ENCODE peak calls at places on chromosomes 5 and 9, in seven cellular contexts. L is mucosa of gallbladder; X is HTR-8/SVneo; D is cardiac muscle cell; W is globus pallidus; V is NCI-H460; H is stimulated activated CD4-positive, alpha-beta T cell treated with anti-CD3 and anti-CD28 coated beads, Interleukin-12 subunit alpha, Interleukin-12 subunit beta, amount 100 ng/mL, for 4 hours. U is an unnamed sample.

GRCh38 chr9:93030642-93031628 is 27.6 kb upstream of the SUSD3 start:
- DNase-seq in L (no peak), X (no peak), D (no peak), W (no peak), V (no peak), H (no peak), U (no peak)

GRCh38 chr5:156920042-156920860 is 42.8 kb downstream of the TIMD4 start:
- DNase-seq in L (no peak), X (no peak), D (peak), W (no peak), V (no peak), H (peak), U (no peak)

GRCh38 chr9:7166074-7166473 is 408.3 kb downstream of the KDM4C start:
- DNase-seq in L (no peak), X (no peak), D (no peak), W (no peak), V (no peak), H (no peak), U (peak)

GRCh38 chr5:168093200-168093930 is 198.1 kb upstream of the WWC1 start:
- DNase-seq in L (no peak), X (no peak), D (no peak), W (no peak), V (no peak), H (no peak), U (no peak)

GRCh38 chr5:136802382-136802781 is 437.0 kb upstream of the TRPC7 start:
- DNase-seq in L (no peak), X (no peak), D (peak), W (peak), V (peak), H (no peak), U (peak)

GRCh38 chr5:173920024-173920753 is 32.0 kb downstream of the CPEB4 start:
- DNase-seq in L (no peak), X (no peak), D (peak), W (no peak), V (no peak), H (no peak), U (peak)

GRCh38 chr5:24591426-24591825 is 53.4 kb downstream of the CDH10 start:
- DNase-seq in L (no peak), X (no peak), D (no peak), W (no peak), V (no peak), H (no peak), U (no peak)

GRCh38 chr9:120353501-120353900 is 226.5 kb downstream of the CDK5RAP2 start:
- DNase-seq in L (no peak), X (no peak), D (peak), W (no peak), V (no peak), H (no peak), U (no peak)

GRCh38 chr5:111282798-111283197 is 58.6 kb downstream of the CAMK4 start:
- DNase-seq in L (no peak), X (no peak), D (no peak), W (no peak), V (no peak), H (no peak), U (no peak)

GRCh38 chr9:86644315-86645034 is 290.3 kb upstream of the TUT7 start:
- DNase-seq in L (no peak), X (no peak), D (no peak), W (no peak), V (no peak), H (no peak), U (no peak)

GRCh38 chr9:6907772-6908381 is 150.1 kb downstream of the KDM4C start:
- DNase-seq in L (no peak), X (no peak), D (peak), W (peak), V (peak), H (no peak), U (peak)

GRCh38 chr5:120252839-120253238 is 211.3 kb upstream of the PRR16 start:
- DNase-seq in L (no peak), X (no peak), D (no peak), W (no peak), V (peak), H (no peak), U (no peak)

GRCh38 chr9:35757527-35758275 is 3.6 kb upstream of the MSMP start:
- DNase-seq in L (no peak), X (peak), D (no peak), W (no peak), V (peak), H (no peak), U (peak)

GRCh38 chr9:133368249-133368881 is 7.5 kb downstream of the SURF4 start:
- DNase-seq in L (no peak), X (no peak), D (no peak), W (no peak), V (peak), H (no peak), U (no peak)

GRCh38 chr5:135033026-135033861 is 784 bp downstream of the PITX1 start:
- DNase-seq in L (no peak), X (no peak), D (peak), W (no peak), V (no peak), H (no peak), U (peak)

GRCh38 chr9:14780251-14780650 is 57.7 kb upstream of the CER1 start:
- DNase-seq in L (no peak), X (no peak), D (no peak), W (no peak), V (no peak), H (no peak), U (no peak)

GRCh38 chr5:179780343-179780742 is 13.4 kb upstream of the LTC4S start:
- DNase-seq in L (no peak), X (no peak), D (no peak), W (no peak), V (no peak), H (no peak), U (no peak)

GRCh38 chr5:84383816-84384603 is 670 bp downstream of the EDIL3 start:
- DNase-seq in L (no peak), X (no peak), D (peak), W (peak), V (no peak), H (no peak), U (no peak)

GRCh38 chr9:89422151-89422918 is 75.6 kb downstream of the SEMA4D start:
- DNase-seq in L (no peak), X (peak), D (no peak), W (no peak), V (no peak), H (peak), U (no peak)

GRCh38 chr9:112548836-112549235 is 62.2 kb downstream of the KIAA1958 start:
- DNase-seq in L (no peak), X (no peak), D (no peak), W (no peak), V (no peak), H (no peak), U (no peak)

GRCh38 chr9:134617246-134617645 is 24.4 kb upstream of the COL5A1 start:
- DNase-seq in L (no peak), X (no peak), D (no peak), W (no peak), V (no peak), H (no peak), U (no peak)

GRCh38 chr5:66554211-66554610 is 42.0 kb upstream of the MAST4 start:
- DNase-seq in L (no peak), X (peak), D (no peak), W (peak), V (no peak), H (no peak), U (peak)

GRCh38 chr9:90925581-90926257 is 124.1 kb downstream of the SYK start:
- DNase-seq in L (no peak), X (peak), D (no peak), W (no peak), V (no peak), H (no peak), U (no peak)

GRCh38 chr9:86175223-86175622 is 75.9 kb upstream of the GOLM1 start:
- DNase-seq in L (no peak), X (no peak), D (no peak), W (no peak), V (no peak), H (no peak), U (no peak)

GRCh38 chr5:149063901-149064478 is 1.1 kb upstream of the SH3TC2 start:
- DNase-seq in L (no peak), X (no peak), D (no peak), W (no peak), V (no peak), H (no peak), U (no peak)

GRCh38 chr9:114114364-114114763 is 15.3 kb upstream of the KIF12 start:
- DNase-seq in L (no peak), X (no peak), D (no peak), W (no peak), V (no peak), H (no peak), U (no peak)

GRCh38 chr5:83721878-83722779 is 1.5 kb upstream of the HAPLN1 start:
- DNase-seq in L (peak), X (peak), D (peak), W (peak), V (peak), H (no peak), U (no peak)

GRCh38 chr5:135934939-135935338 is 19.8 kb downstream of the LECT2 start:
- DNase-seq in L (no peak), X (no peak), D (peak), W (no peak), V (no peak), H (no peak), U (no peak)

GRCh38 chr9:15080401-15080800 is 170.2 kb upstream of the FREM1 start:
- DNase-seq in L (no peak), X (no peak), D (no peak), W (no peak), V (no peak), H (no peak), U (no peak)

GRCh38 chr9:120933310-120934044 is 6.9 kb upstream of the TRAF1 start:
- DNase-seq in L (no peak), X (no peak), D (no peak), W (no peak), V (no peak), H (no peak), U (no peak)

GRCh38 chr5:147057051-147057450 is 177.8 kb upstream of the STK32A start:
- DNase-seq in L (no peak), X (no peak), D (no peak), W (no peak), V (no peak), H (no peak), U (peak)

GRCh38 chr5:3428355-3428754 is 167.3 kb upstream of the IRX1 start:
- DNase-seq in L (no peak), X (no peak), D (peak), W (no peak), V (no peak), H (no peak), U (no peak)

GRCh38 chr5:119913425-119913824 is 284.1 kb downstream of the FAM170A start:
- DNase-seq in L (no peak), X (no peak), D (no peak), W (no peak), V (no peak), H (no peak), U (no peak)

GRCh38 chr5:16881253-16881652 is 54.8 kb downstream of the MYO10 start:
- DNase-seq in L (peak), X (no peak), D (no peak), W (no peak), V (no peak), H (no peak), U (no peak)

GRCh38 chr9:38067892-38068615 is 973 bp downstream of the SHB start:
- DNase-seq in L (no peak), X (no peak), D (peak), W (no peak), V (no peak), H (peak), U (no peak)

GRCh38 chr9:5869315-5870019 is 21.2 kb upstream of the MLANA start:
- DNase-seq in L (no peak), X (no peak), D (no peak), W (no peak), V (no peak), H (peak), U (no peak)

GRCh38 chr5:109468737-109469420 is 59.1 kb upstream of the PJA2 start:
- DNase-seq in L (peak), X (peak), D (peak), W (peak), V (peak), H (peak), U (peak)

GRCh38 chr9:7937018-7937417 is 137.4 kb upstream of the DMAC1 start:
- DNase-seq in L (no peak), X (no peak), D (no peak), W (no peak), V (no peak), H (no peak), U (no peak)

U was measured in DMS79 treated with DMSO at 0.1 percent for 48 hours.